ENCODE peak calls at places on chromosome 16, in five cellular contexts. K, D, E, J and A are unnamed samples.

GRCh38 chr16:49632111-49632797 is 223.7 kb downstream of the ZNF423 start:
- DNase-seq in K (no peak), D (no peak), E (no peak), J (no peak), A (no peak)

GRCh38 chr16:6643083-6643686 is 689.5 kb upstream of the RBFOX1 start:
- DNase-seq in K (peak), D (peak), E (peak), J (peak), A (peak)

GRCh38 chr16:17544785-17545184 is 74.0 kb upstream of the XYLT1 start:
- DNase-seq in K (no peak), D (no peak), E (no peak), J (peak), A (no peak)

GRCh38 chr16:3651461-3652372 is 2.8 kb upstream of the DNASE1 start:
- DNase-seq in K (no peak), D (no peak), E (no peak), J (no peak), A (no peak)

GRCh38 chr16:81697321-81697885 is 81.7 kb upstream of the PLCG2 start:
- DNase-seq in K (peak), D (peak), E (no peak), J (peak), A (peak)

GRCh38 chr16:30084816-30085159 is 6.9 kb downstream of the TBX6 start:
- DNase-seq in K (no peak), D (no peak), E (no peak), J (no peak), A (no peak)

GRCh38 chr16:66701061-66701460 is 4.5 kb upstream of the CMTM4 start:
- DNase-seq in K (no peak), D (no peak), E (no peak), J (peak), A (no peak)

GRCh38 chr16:30658731-30659506 is 688 bp downstream of the FBRS start:
- DNase-seq in K (peak), D (peak), E (peak), J (peak), A (peak)

GRCh38 chr16:70661918-70662641 is 15.7 kb downstream of the IL34 start:
- DNase-seq in K (peak), D (no peak), E (no peak), J (no peak), A (no peak)

GRCh38 chr16:89110641-89111040 is 17.0 kb downstream of the ACSF3 start:
- DNase-seq in K (no peak), D (no peak), E (no peak), J (no peak), A (no peak)

GRCh38 chr16:15958703-15959348 is 9.4 kb downstream of the ABCC1 start:
- DNase-seq in K (no peak), D (no peak), E (no peak), J (no peak), A (no peak)

GRCh38 chr16:3065069-3065741 is at the start of gene IL32:
- DNase-seq in K (no peak), D (peak), E (no peak), J (no peak), A (peak)

GRCh38 chr16:84616515-84616914 is 1.4 kb downstream of the COTL1 start:
- DNase-seq in K (no peak), D (peak), E (no peak), J (peak), A (peak)

GRCh38 chr16:4053663-4054479 is 62.4 kb downstream of the ADCY9 start:
- DNase-seq in K (no peak), D (peak), E (no peak), J (no peak), A (peak)

GRCh38 chr16:77191259-77191969 is 424 bp downstream of the MON1B start:
- DNase-seq in K (peak), D (peak), E (no peak), J (peak), A (no peak)
- H2AFZ ChIP-seq in K (peak), D (peak), E (peak), J (peak), A (peak)

GRCh38 chr16:64364894-64365293 is 757.0 kb downstream of the CDH11 start:
- DNase-seq in K (no peak), D (no peak), E (no peak), J (no peak), A (peak)

GRCh38 chr16:64370112-64370511 is 751.8 kb downstream of the CDH11 start:
- DNase-seq in K (no peak), D (no peak), E (no peak), J (no peak), A (no peak)

GRCh38 chr16:64363039-64363438 is 758.8 kb downstream of the CDH11 start:
- DNase-seq in K (no peak), D (peak), E (no peak), J (no peak), A (no peak)

GRCh38 chr16:64362193-64362592 is 759.7 kb downstream of the CDH11 start:
- DNase-seq in K (no peak), D (peak), E (no peak), J (no peak), A (peak)

DNA sequence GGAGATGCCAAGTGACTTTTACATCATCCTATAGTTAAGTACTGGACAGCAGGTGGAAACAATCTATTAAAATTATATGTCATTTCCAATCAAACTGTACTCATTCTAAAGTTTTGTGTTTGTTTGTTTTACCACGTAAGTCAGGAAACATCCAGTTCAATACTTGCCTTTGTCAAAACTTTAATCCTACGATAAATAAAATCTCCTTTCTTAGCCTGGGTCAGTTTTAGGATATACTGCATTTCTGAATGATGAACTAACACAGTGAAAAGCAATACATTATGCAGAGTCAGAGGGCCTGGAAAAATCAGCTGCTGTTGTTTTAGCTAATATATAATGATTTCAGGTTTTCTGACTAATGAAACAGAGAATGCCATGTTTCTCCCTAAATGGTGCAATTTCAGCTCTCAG is 756.4 kb downstream of the CDH11 start:
- DNase-seq in K (no peak), D (no peak), E (no peak), J (no peak), A (peak)
- H2AFZ ChIP-seq in K (no peak), D (no peak), E (no peak), J (no peak), A (peak)

GRCh38 chr16:46947900-46948547 is 25.4 kb downstream of the DNAJA2 start:
- DNase-seq in K (peak), D (peak), E (peak), J (peak), A (peak)
- H2AFZ ChIP-seq in K (no peak), D (no peak), E (no peak), J (no peak), A (no peak)

GRCh38 chr16:50847166-50847565 is 105.3 kb downstream of the CYLD start:
- DNase-seq in K (no peak), D (no peak), E (no peak), J (no peak), A (no peak)

GRCh38 chr16:50846511-50846910 is 104.6 kb downstream of the CYLD start:
- DNase-seq in K (no peak), D (no peak), E (no peak), J (no peak), A (no peak)

GRCh38 chr16:50845296-50845695 is 103.4 kb downstream of the CYLD start:
- DNase-seq in K (no peak), D (no peak), E (no peak), J (no peak), A (no peak)

GRCh38 chr16:50842589-50842988 is 100.7 kb downstream of the CYLD start:
- DNase-seq in K (no peak), D (peak), E (no peak), J (no peak), A (no peak)

DNA sequence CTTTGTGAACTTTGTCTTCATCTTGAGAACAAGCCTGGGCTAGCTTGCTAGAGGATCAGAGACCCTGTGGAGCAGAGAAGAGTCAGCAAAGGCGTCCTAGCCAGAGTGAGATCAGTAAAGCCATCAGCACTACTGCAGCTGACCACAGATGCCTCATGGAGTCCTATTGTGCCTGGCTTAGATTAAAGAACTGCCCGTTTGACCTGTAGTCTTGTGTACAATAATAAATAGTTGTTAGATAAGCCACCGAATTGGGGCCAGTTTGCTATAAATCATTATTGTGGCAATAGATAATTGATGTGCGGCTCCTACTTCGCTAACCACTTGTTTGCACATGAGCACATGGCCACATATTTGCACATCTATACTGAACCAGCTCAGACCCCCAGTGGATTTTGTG is 103.0 kb downstream of the CYLD start:
- DNase-seq in K (no peak), D (no peak), E (no peak), J (no peak), A (no peak)
- H2AFZ ChIP-seq in K (no peak), D (no peak), E (no peak), J (no peak), A (no peak)

GRCh38 chr16:27849621-27850020 is 213.9 kb downstream of the GSG1L start:
- DNase-seq in K (no peak), D (no peak), E (no peak), J (no peak), A (no peak)

GRCh38 chr16:27844826-27845225 is 218.7 kb downstream of the GSG1L start:
- DNase-seq in K (no peak), D (no peak), E (no peak), J (no peak), A (no peak)

GRCh38 chr16:27843800-27844199 is 219.7 kb downstream of the GSG1L start:
- DNase-seq in K (no peak), D (no peak), E (no peak), J (no peak), A (peak)

GRCh38 chr16:27851586-27851985 is 211.9 kb downstream of the GSG1L start:
- DNase-seq in K (no peak), D (no peak), E (no peak), J (no peak), A (no peak)

DNA sequence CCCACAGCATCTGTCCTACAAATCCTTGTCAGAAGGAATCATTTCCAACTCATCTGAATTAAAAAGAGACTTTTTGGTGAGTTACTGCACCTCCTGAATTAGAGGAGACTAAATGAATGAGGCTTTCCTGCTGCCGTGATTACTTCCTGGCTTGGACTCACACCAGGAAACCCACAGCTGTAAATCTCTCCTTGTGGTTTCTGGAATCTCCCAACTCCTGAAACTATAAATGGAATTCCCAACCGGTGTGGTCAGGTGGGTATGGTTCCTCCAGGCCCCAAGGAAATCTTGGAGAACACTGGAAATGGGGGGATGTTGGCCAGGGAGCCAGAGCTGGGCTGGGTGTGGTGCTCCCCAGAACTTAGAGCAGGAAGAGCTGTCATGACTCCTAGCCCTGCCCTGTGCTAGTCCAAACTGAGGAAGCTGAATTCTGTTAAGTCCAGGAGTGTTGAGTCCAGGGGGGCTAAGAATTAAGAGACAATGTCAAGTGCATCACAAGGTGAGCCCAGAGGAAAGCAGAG is 216.4 kb downstream of the GSG1L start:
- DNase-seq in K (no peak), D (peak), E (no peak), J (no peak), A (peak)
- H2AFZ ChIP-seq in K (no peak), D (no peak), E (no peak), J (no peak), A (no peak)

DNA sequence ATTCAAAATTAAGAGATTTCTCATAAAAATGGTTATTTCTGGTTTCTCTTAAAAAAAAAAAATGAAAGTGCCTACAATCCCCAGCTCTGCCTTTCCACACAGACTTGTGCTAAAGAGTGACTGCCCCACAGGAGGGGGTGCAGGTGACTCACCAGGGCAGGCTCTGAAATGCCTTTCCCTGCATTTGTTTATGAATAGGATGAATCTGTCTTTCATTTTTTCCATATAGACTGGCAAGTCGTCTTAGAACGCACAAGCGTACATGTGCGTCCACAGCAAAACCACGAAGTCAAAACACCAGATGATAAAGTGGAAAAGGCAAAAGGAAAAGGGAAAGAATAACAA is 271.6 kb downstream of the PHKB start:
- DNase-seq in K (no peak), D (peak), E (no peak), J (no peak), A (peak)
- H2AFZ ChIP-seq in K (no peak), D (no peak), E (no peak), J (no peak), A (peak)

GRCh38 chr16:8894736-8895334 is 12.7 kb downstream of the LITAFD start:
- DNase-seq in K (no peak), D (no peak), E (no peak), J (no peak), A (no peak)
- H2AFZ ChIP-seq in K (no peak), D (no peak), E (no peak), J (no peak), A (no peak)

GRCh38 chr16:660459-661183 is 7.3 kb upstream of the RHOT2 start:
- DNase-seq in K (peak), D (peak), E (peak), J (peak), A (peak)
- H2AFZ ChIP-seq in K (peak), D (no peak), E (no peak), J (no peak), A (no peak)

GRCh38 chr16:24671455-24671954 is 57.9 kb upstream of the TNRC6A start:
- DNase-seq in K (peak), D (no peak), E (no peak), J (no peak), A (no peak)
- H2AFZ ChIP-seq in K (no peak), D (no peak), E (no peak), J (no peak), A (no peak)

DNA sequence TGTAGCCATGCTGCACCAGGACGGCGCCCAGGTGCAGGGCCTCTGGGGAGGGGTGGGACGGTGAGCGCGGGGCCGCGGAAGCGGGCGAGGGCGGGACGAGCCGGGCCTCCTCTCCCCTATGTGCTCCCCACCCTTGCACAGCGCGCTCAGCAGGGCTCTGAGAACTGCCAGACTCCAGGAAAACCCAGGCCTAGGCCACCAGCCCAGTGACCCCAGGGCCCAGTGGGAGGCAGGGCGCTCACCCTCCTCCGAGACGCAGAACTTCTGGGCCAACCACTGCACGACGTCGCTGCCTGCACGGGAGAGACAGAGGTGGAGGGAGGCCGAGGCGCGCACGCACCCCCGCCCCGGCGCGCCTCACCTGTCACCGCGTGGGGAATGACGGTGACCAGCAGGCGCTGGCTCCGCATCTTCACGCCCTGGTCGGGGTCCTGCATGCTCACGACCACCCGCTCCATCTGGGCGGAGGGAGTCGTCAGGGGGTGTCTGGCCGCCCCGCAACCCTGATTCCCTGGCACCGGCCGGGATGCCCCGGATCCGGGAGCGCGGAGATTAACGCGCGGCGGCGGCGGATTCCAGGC is 613 bp downstream of the RGS11 start:
- DNase-seq in K (peak), D (no peak), E (no peak), J (no peak), A (no peak)
- H2AFZ ChIP-seq in K (peak), D (peak), E (peak), J (no peak), A (peak)